ENCODE peak calls at places on chromosomes 13 and 19, in five cellular contexts. S is PC-9, E is osteoblast, C is Calu3, G is RWPE1. N is an unnamed sample.

GRCh38 chr19:48186541-48186991 is 16.1 kb downstream of the ZSWIM9 start:
- DNase-seq in G (no peak), S (no peak), E (no peak), C (no peak), N (no peak)

GRCh38 chr19:17073869-17074627 is 1.2 kb downstream of the HAUS8 start:
- DNase-seq in C (no peak), G (no peak), S (no peak), E (peak; percentile 68), N (no peak)

GRCh38 chr13:113897161-113897560 is 33.3 kb upstream of the GAS6 start:
- DNase-seq in S (peak; percentile 94), E (peak; percentile 96), C (no peak), G (peak; percentile 88), N (no peak)

GRCh38 chr13:88086577-88086976 is 415.4 kb downstream of the SLITRK5 start:
- DNase-seq in E (no peak), S (no peak), G (peak; percentile 36), C (no peak), N (no peak)

GRCh38 chr13:110798595-110798994 is 85.1 kb downstream of the ING1 start:
- DNase-seq in S (no peak), E (no peak), G (no peak), C (no peak), N (no peak)

GRCh38 chr13:95023405-95023804 is 277.8 kb downstream of the ABCC4 start:
- DNase-seq in C (no peak), E (no peak), G (peak; percentile 12), S (peak; percentile 51), N (no peak)

GRCh38 chr13:36298535-36299068 is 988 bp upstream of the CCDC169 start:
- DNase-seq in E (no peak), G (no peak), S (peak; percentile 38), C (no peak), N (no peak)

GRCh38 chr13:27663947-27664346 is 42.3 kb downstream of the POLR1D start:
- DNase-seq in G (no peak), S (no peak), C (no peak), E (no peak), N (no peak)

GRCh38 chr13:90757127-90757680 is 590.3 kb upstream of the MIR17HG start:
- DNase-seq in E (no peak), G (no peak), S (no peak), C (no peak), N (no peak)

GRCh38 chr19:50266896-50267295 is 62.3 kb downstream of the KCNC3 start:
- DNase-seq in S (no peak), G (peak; percentile 39), C (peak; percentile 45), E (peak; percentile 25), N (no peak)

GRCh38 chr19:913080-913748 is at the start of gene R3HDM4:
- DNase-seq in G (peak; percentile 67), C (peak; percentile 80), E (peak; percentile 100), S (no peak), N (peak; percentile 84)

GRCh38 chr13:96100457-96101220 is 10.7 kb downstream of the HS6ST3 start:
- DNase-seq in E (no peak), S (no peak), G (no peak), C (no peak), N (no peak)

GRCh38 chr13:78660130-78660857 is 1.3 kb upstream of the OBI1 start:
- DNase-seq in G (no peak), C (no peak), E (no peak), S (no peak), N (no peak)

GRCh38 chr13:76854209-76854608 is 32.0 kb downstream of the KCTD12 start:
- DNase-seq in E (no peak), C (no peak), S (no peak), G (no peak), N (no peak)

GRCh38 chr19:31421856-31422255 is 72.6 kb upstream of the TSHZ3 start:
- DNase-seq in E (no peak), C (no peak), S (no peak), G (no peak), N (no peak)

GRCh38 chr13:91058066-91058465 is 289.4 kb upstream of the MIR17HG start:
- DNase-seq in C (no peak), G (no peak), S (no peak), E (no peak), N (no peak)

GRCh38 chr13:26202365-26202972 is 19.6 kb downstream of the RNF6 start:
- DNase-seq in C (no peak), E (no peak), G (no peak), S (no peak), N (no peak)

GRCh38 chr19:39831679-39832078 is 2.3 kb downstream of the DYRK1B start:
- DNase-seq in E (no peak), S (no peak), C (no peak), G (no peak), N (no peak)
- TF ChIP-seq CTCF in E (no peak), S (no peak), C (no peak), G (no peak), N (no peak)

GRCh38 chr19:44582581-44583265 is 30.6 kb upstream of the IGSF23 start:
- DNase-seq in E (no peak), G (no peak), C (peak; percentile 63), S (no peak), N (no peak)
- TF ChIP-seq CTCF in E (peak; percentile 76), G (no peak), C (peak; percentile 57), S (peak; percentile 60), N (peak; percentile 43)

GRCh38 chr19:55132453-55133129 is 15.2 kb upstream of the PPP1R12C start:
- DNase-seq in G (no peak), C (no peak), S (no peak), E (peak; percentile 82), N (no peak)
- TF ChIP-seq CTCF in G (no peak), C (no peak), S (no peak), E (peak; percentile 5), N (no peak)

DNA sequence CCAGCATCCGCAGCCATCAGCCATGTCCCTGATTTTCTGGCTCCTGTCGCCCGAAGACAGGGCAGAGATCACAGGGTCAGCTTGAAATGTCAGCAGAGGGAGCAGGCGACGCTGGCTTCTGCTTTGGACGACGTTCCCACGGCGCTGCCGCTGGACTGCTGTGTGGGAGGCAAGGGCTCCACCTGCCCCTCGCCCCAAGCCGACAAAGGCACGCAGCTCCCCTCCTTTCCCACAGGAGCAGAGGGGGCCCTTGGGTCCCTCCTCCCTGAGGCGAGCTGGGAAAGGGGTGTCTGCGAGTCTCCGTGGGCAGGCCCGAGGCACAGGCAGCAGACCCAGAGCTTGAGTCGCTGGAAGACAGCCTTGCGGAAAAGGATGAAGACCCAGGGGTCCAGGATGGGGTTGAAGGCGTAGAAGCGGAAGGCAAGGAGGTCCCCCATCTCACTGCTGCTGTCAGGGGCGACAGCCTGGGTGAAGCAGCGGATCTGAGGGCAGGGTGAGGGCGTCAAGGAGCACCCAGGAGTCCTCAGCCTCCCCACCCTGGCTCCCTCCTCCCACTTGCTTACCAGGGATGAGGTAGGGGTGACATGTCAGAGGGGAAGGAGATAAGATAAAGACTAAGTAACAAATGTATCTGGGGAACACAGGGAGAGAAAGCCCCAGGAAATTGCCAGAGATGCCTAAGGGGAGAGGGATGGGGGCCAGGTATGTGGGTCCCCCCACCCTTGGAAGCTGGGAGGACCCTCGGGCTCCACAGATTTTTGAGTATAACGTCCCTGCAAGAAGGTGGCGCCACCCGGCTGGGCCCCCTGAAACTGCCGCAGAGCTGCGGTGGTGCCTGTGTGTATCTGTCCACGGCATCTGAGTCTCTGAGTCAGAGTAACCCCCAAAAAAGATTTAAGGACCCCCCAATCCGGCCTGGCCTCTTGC is 3.4 kb downstream of the PTGIR start:
- DNase-seq in E (peak; percentile 87), S (no peak), C (no peak), G (no peak), N (no peak)
- TF ChIP-seq CTCF in E (peak; percentile 15), S (no peak), C (peak; percentile 22), G (no peak), N (peak; percentile 18)

DNA sequence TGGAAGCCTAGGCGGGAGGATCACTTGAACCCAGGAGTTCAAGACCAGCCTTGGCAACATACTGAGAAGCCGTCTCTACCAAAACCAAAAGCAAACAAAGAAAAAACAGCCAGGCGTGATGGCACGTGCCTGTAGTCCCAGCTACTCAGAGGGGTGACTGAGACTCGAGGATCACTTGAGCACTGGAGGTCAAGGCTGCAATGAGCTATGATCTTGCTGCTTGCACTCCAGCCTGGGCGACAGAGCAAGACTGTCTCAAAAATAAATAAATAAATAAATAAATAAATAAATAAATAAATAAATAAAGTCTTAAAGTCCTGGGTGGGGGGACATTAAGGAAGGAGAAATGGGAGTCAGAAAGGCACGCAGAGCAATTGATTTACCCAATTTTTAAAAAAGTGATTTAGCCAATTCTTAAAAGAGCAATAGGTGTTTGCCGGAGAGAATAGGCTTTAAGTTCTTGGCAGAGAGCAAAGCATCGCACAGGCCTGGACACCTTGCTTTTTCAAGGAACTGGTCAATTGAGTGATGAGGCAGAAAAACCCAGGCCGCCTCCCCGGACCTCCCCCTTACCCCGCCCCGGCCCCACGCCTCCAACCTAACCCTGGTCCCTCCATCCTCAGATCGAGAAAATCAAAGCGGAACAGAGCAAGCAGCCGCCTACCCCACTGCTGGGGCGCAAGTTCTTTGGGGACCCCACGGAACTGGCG is 9.5 kb upstream of the SHKBP1 start:
- DNase-seq in S (no peak), G (no peak), E (peak; percentile 83), C (no peak), N (no peak)
- TF ChIP-seq CTCF in S (no peak), G (no peak), E (no peak), C (no peak), N (no peak)

DNA sequence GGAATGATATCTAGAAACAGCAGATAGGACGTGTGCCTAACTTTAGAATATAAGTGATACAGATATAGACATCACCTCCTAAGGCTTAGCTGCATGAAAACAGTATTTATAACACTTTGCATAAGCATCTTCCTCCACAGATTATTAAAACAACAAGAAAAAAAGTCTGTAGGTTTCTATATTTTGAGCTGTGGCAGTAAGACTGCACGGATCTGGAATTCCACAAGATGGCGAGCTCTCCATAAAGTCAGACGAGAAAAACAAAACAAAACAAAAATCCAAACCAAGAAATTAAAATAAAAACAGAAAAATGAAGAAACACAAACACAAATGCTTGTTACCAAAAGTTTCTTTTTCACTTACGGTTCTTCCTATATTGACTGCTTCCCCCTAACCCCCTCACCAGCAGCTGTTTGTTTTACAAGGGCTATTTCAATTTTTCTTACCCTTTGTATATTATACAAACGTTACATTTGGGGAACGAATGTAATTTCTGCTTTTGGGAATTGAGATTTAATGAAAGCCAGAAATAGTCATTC is 285.8 kb downstream of the MYO16 start:
- DNase-seq in E (no peak), G (peak; percentile 13), C (no peak), S (peak; percentile 53), N (no peak)
- TF ChIP-seq CTCF in E (peak; percentile 68), G (peak; percentile 80), C (no peak), S (peak; percentile 90), N (peak; percentile 44)

DNA sequence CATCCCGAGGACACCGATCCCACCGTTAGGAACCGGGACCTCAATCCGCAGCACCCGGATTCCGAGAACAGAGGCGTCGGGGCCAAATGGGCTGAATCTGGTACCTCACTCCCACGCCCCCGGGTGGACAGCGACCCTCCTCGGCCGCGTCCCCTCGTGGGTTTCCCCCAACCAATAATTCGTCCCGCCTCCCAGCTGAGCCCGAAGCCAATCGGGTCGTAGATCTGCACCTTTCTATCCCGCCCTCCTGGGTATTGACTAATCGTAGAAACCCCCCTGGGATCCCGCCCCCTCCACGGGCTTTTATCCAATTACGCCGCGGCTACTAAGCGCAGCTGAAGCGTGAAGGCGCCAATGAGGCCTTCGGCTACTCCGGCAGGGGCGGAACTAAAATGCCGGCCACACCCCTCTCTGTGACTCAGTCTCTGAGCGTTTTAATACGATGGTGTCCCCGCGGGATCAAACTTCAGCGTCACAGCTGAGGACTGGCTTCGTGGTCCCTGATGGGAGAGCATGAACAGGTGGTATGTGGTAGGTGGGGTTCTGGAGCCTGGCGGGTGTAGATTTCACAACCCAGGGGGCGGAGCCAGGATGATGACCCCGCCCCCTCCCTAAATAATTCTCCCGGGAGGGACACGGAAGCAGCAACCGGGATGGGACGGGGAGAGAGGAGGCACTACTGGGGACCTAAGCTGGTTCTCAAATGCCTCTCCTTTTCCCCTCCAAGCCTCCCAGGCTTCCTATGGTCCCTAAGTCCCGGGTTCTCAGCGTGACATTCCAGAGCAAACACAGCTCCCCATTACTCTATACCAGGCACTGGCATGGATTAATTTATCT is at the start of the genes CCDC159 and TMEM205:
- DNase-seq in E (peak; percentile 99), G (peak; percentile 99), S (peak; percentile 99), C (peak; percentile 95), N (peak; percentile 96)
- TF ChIP-seq CTCF in E (no peak), G (no peak), S (no peak), C (no peak), N (no peak)

N was measured in mesothelial cell of epicardium.